ENCODE peak calls at places on chromosomes 5 and 9, in six cellular contexts. One of them, this sample, is unnamed.
A peak's percentile ranks its signal among the peaks of the same experiment; 100 is the strongest.

GRCh38 chr5:77064040-77064439 is 23.0 kb downstream of the ZBED3 start:
- DNase-seq in germinal center: no peak
- DNase-seq in AG04450: no peak
- DNase-seq in T-cell: no peak
- DNase-seq in NCI-H1092: no peak
- DNase-seq in H9: no peak
- DNase-seq in this sample: no peak

GRCh38 chr5:125134216-125135081 is 388.0 kb upstream of the ZNF608 start:
- DNase-seq in H9: no peak
- DNase-seq in NCI-H1092: no peak
- DNase-seq in AG04450: no peak
- DNase-seq in germinal center: no peak
- DNase-seq in T-cell: no peak
- DNase-seq in this sample: no peak

GRCh38 chr5:34584165-34584564 is 72.0 kb upstream of the RAI14 start:
- DNase-seq in NCI-H1092: no peak
- DNase-seq in AG04450: no peak
- DNase-seq in germinal center: no peak
- DNase-seq in H9: no peak
- DNase-seq in T-cell: no peak
- DNase-seq in this sample: no peak

GRCh38 chr5:147789820-147790219 is 7.3 kb upstream of the JAKMIP2 start:
- DNase-seq in NCI-H1092: no peak
- DNase-seq in T-cell: no peak
- DNase-seq in AG04450: no peak
- DNase-seq in germinal center: no peak
- DNase-seq in H9: no peak
- DNase-seq in this sample: no peak

GRCh38 chr9:132989414-132989996 is 11.0 kb downstream of the GFI1B start:
- DNase-seq in NCI-H1092: no peak
- DNase-seq in AG04450: no peak
- DNase-seq in germinal center: no peak
- DNase-seq in H9: no peak
- DNase-seq in T-cell: no peak
- DNase-seq in this sample: no peak

GRCh38 chr5:38789134-38789533 is 56.7 kb upstream of the OSMR start:
- DNase-seq in NCI-H1092: no peak
- DNase-seq in H9: no peak
- DNase-seq in germinal center: no peak
- DNase-seq in T-cell: no peak
- DNase-seq in AG04450: no peak
- DNase-seq in this sample: no peak

GRCh38 chr9:118271331-118271730 is 567.1 kb downstream of the TLR4 start:
- DNase-seq in germinal center: no peak
- DNase-seq in AG04450: no peak
- DNase-seq in NCI-H1092: no peak
- DNase-seq in H9: no peak
- DNase-seq in T-cell: no peak
- DNase-seq in this sample: no peak

GRCh38 chr5:132491368-132492364 is 1.1 kb upstream of the IRF1 start:
- DNase-seq in H9: peak; percentile 54
- DNase-seq in germinal center: no peak
- DNase-seq in T-cell: no peak
- DNase-seq in AG04450: no peak
- DNase-seq in NCI-H1092: no peak
- DNase-seq in this sample: no peak

GRCh38 chr9:98943682-98944129 is at the start of gene COL15A1:
- DNase-seq in H9: peak; percentile 55
- DNase-seq in NCI-H1092: no peak
- DNase-seq in germinal center: no peak
- DNase-seq in T-cell: no peak
- DNase-seq in AG04450: no peak
- DNase-seq in this sample: no peak

GRCh38 chr5:150781706-150782614 is 3.4 kb downstream of the SMIM3 start:
- DNase-seq in NCI-H1092: no peak
- DNase-seq in T-cell: no peak
- DNase-seq in AG04450: peak; percentile 69
- DNase-seq in germinal center: no peak
- DNase-seq in H9: peak; percentile 87
- DNase-seq in this sample: no peak

GRCh38 chr5:106730506-106730905 is 940.2 kb downstream of the EFNA5 start:
- DNase-seq in germinal center: no peak
- DNase-seq in AG04450: no peak
- DNase-seq in NCI-H1092: no peak
- DNase-seq in H9: no peak
- DNase-seq in T-cell: no peak
- DNase-seq in this sample: no peak

GRCh38 chr5:33936381-33937016 is at the start of gene RXFP3:
- DNase-seq in NCI-H1092: no peak
- DNase-seq in T-cell: no peak
- DNase-seq in germinal center: no peak
- DNase-seq in H9: no peak
- DNase-seq in AG04450: no peak
- DNase-seq in this sample: no peak